ENCODE peak calls at places on chromosome 3, in ten cellular contexts. One of them, this sample, is unnamed.

GRCh38 chr3:101203411-101203810 is 117.0 kb downstream of the IMPG2 start:
- DNase-seq in globus pallidus: no peak
- DNase-seq in ecto neural progenitor cell: no peak
- DNase-seq in NCI-H1694 treated with DMSO at 0.1 percent for 48 hours: no peak
- DNase-seq in GM13976: no peak
- DNase-seq in NCI-H1092: no peak
- DNase-seq in hippocampal formation: no peak
- DNase-seq in ovary: no peak
- DNase-seq in iris pigment epithelial cell: peak; percentile 54
- DNase-seq in HT1080: peak; percentile 60
- DNase-seq in this sample: no peak

GRCh38 chr3:30155755-30156154 is 450.6 kb upstream of the TGFBR2 start:
- DNase-seq in GM13976: no peak
- DNase-seq in ecto neural progenitor cell: no peak
- DNase-seq in ovary: no peak
- DNase-seq in iris pigment epithelial cell: no peak
- DNase-seq in NCI-H1694 treated with DMSO at 0.1 percent for 48 hours: no peak
- DNase-seq in HT1080: no peak
- DNase-seq in NCI-H1092: no peak
- DNase-seq in globus pallidus: no peak
- DNase-seq in hippocampal formation: no peak
- DNase-seq in this sample: no peak

GRCh38 chr3:149898771-149899170 is 71.9 kb downstream of the PFN2 start:
- DNase-seq in globus pallidus: no peak
- DNase-seq in NCI-H1694 treated with DMSO at 0.1 percent for 48 hours: no peak
- DNase-seq in iris pigment epithelial cell: peak; percentile 89
- DNase-seq in ecto neural progenitor cell: no peak
- DNase-seq in hippocampal formation: no peak
- DNase-seq in ovary: no peak
- DNase-seq in HT1080: peak; percentile 83
- DNase-seq in NCI-H1092: no peak
- DNase-seq in GM13976: no peak
- DNase-seq in this sample: peak; percentile 26

GRCh38 chr3:64266065-64266874 is 41.0 kb upstream of the PRICKLE2 start:
- DNase-seq in NCI-H1694 treated with DMSO at 0.1 percent for 48 hours: no peak
- DNase-seq in hippocampal formation: peak; percentile 31
- DNase-seq in NCI-H1092: no peak
- DNase-seq in HT1080: peak; percentile 98
- DNase-seq in ecto neural progenitor cell: peak; percentile 28
- DNase-seq in iris pigment epithelial cell: peak; percentile 93
- DNase-seq in ovary: no peak
- DNase-seq in globus pallidus: peak; percentile 38
- DNase-seq in GM13976: no peak
- DNase-seq in this sample: peak; percentile 91

GRCh38 chr3:51982352-51982837 is 940 bp upstream of the ACY1 start:
- DNase-seq in GM13976: peak; percentile 80
- DNase-seq in hippocampal formation: no peak
- DNase-seq in globus pallidus: no peak
- DNase-seq in NCI-H1092: peak; percentile 34
- DNase-seq in NCI-H1694 treated with DMSO at 0.1 percent for 48 hours: no peak
- DNase-seq in HT1080: peak; percentile 78
- DNase-seq in ovary: no peak
- DNase-seq in ecto neural progenitor cell: no peak
- DNase-seq in iris pigment epithelial cell: no peak
- DNase-seq in this sample: peak; percentile 72

GRCh38 chr3:149658444-149659172 is 783 bp upstream of the WWTR1 start:
- DNase-seq in iris pigment epithelial cell: peak; percentile 88
- DNase-seq in GM13976: peak; percentile 86
- DNase-seq in ovary: peak; percentile 86
- DNase-seq in globus pallidus: peak; percentile 87
- DNase-seq in HT1080: peak; percentile 87
- DNase-seq in NCI-H1694 treated with DMSO at 0.1 percent for 48 hours: no peak
- DNase-seq in ecto neural progenitor cell: peak; percentile 66
- DNase-seq in hippocampal formation: peak; percentile 64
- DNase-seq in NCI-H1092: peak; percentile 71
- DNase-seq in this sample: peak; percentile 79

GRCh38 chr3:59243476-59243875 is 193.7 kb upstream of the CFAP20DC start:
- DNase-seq in NCI-H1694 treated with DMSO at 0.1 percent for 48 hours: no peak
- DNase-seq in GM13976: no peak
- DNase-seq in globus pallidus: no peak
- DNase-seq in ecto neural progenitor cell: no peak
- DNase-seq in NCI-H1092: no peak
- DNase-seq in iris pigment epithelial cell: no peak
- DNase-seq in hippocampal formation: no peak
- DNase-seq in ovary: no peak
- DNase-seq in HT1080: no peak
- DNase-seq in this sample: no peak

GRCh38 chr3:152417181-152417580 is 148.5 kb downstream of the MBNL1 start:
- DNase-seq in GM13976: no peak
- DNase-seq in NCI-H1694 treated with DMSO at 0.1 percent for 48 hours: no peak
- DNase-seq in NCI-H1092: no peak
- DNase-seq in iris pigment epithelial cell: peak; percentile 30
- DNase-seq in globus pallidus: no peak
- DNase-seq in HT1080: peak; percentile 52
- DNase-seq in hippocampal formation: no peak
- DNase-seq in ovary: no peak
- DNase-seq in ecto neural progenitor cell: no peak
- DNase-seq in this sample: no peak

GRCh38 chr3:40800343-40800742 is 275.6 kb downstream of the ZNF621 start:
- DNase-seq in NCI-H1092: no peak
- DNase-seq in ovary: no peak
- DNase-seq in HT1080: peak; percentile 99
- DNase-seq in NCI-H1694 treated with DMSO at 0.1 percent for 48 hours: no peak
- DNase-seq in globus pallidus: no peak
- DNase-seq in GM13976: no peak
- DNase-seq in ecto neural progenitor cell: peak; percentile 58
- DNase-seq in hippocampal formation: no peak
- DNase-seq in iris pigment epithelial cell: peak; percentile 96
- DNase-seq in this sample: peak; percentile 95

GRCh38 chr3:52280046-52280445 is 1.6 kb upstream of the WDR82 start:
- DNase-seq in globus pallidus: peak; percentile 32
- DNase-seq in ecto neural progenitor cell: no peak
- DNase-seq in NCI-H1092: peak; percentile 50
- DNase-seq in hippocampal formation: peak; percentile 25
- DNase-seq in iris pigment epithelial cell: peak; percentile 56
- DNase-seq in HT1080: no peak
- DNase-seq in GM13976: no peak
- DNase-seq in ovary: no peak
- DNase-seq in NCI-H1694 treated with DMSO at 0.1 percent for 48 hours: no peak
- DNase-seq in this sample: peak; percentile 43

GRCh38 chr3:57863380-57863779 is 107.3 kb downstream of the SLMAP start:
- DNase-seq in iris pigment epithelial cell: no peak
- DNase-seq in globus pallidus: peak; percentile 3
- DNase-seq in GM13976: no peak
- DNase-seq in ovary: no peak
- DNase-seq in NCI-H1092: no peak
- DNase-seq in HT1080: no peak
- DNase-seq in ecto neural progenitor cell: no peak
- DNase-seq in hippocampal formation: no peak
- DNase-seq in NCI-H1694 treated with DMSO at 0.1 percent for 48 hours: no peak
- DNase-seq in this sample: no peak

GRCh38 chr3:36981006-36981405 is 11.9 kb downstream of the EPM2AIP1 start:
- DNase-seq in NCI-H1694 treated with DMSO at 0.1 percent for 48 hours: no peak
- DNase-seq in NCI-H1092: no peak
- DNase-seq in globus pallidus: no peak
- DNase-seq in GM13976: no peak
- DNase-seq in hippocampal formation: no peak
- DNase-seq in iris pigment epithelial cell: no peak
- DNase-seq in HT1080: no peak
- DNase-seq in ovary: no peak
- DNase-seq in ecto neural progenitor cell: no peak
- DNase-seq in this sample: no peak

GRCh38 chr3:36124118-36124796 is 256.0 kb upstream of the STAC start:
- DNase-seq in NCI-H1092: peak; percentile 4
- DNase-seq in iris pigment epithelial cell: peak; percentile 21
- DNase-seq in HT1080: peak; percentile 88
- DNase-seq in GM13976: no peak
- DNase-seq in globus pallidus: no peak
- DNase-seq in ovary: no peak
- DNase-seq in ecto neural progenitor cell: peak; percentile 63
- DNase-seq in NCI-H1694 treated with DMSO at 0.1 percent for 48 hours: no peak
- DNase-seq in hippocampal formation: no peak
- DNase-seq in this sample: peak; percentile 74

GRCh38 chr3:193777524-193777923 is 184.5 kb downstream of the OPA1 start:
- DNase-seq in NCI-H1694 treated with DMSO at 0.1 percent for 48 hours: no peak
- DNase-seq in hippocampal formation: no peak
- DNase-seq in GM13976: no peak
- DNase-seq in iris pigment epithelial cell: no peak
- DNase-seq in globus pallidus: no peak
- DNase-seq in ecto neural progenitor cell: no peak
- DNase-seq in NCI-H1092: no peak
- DNase-seq in HT1080: no peak
- DNase-seq in ovary: no peak
- DNase-seq in this sample: no peak

GRCh38 chr3:136171097-136171542 is 25.0 kb downstream of the MSL2 start:
- DNase-seq in iris pigment epithelial cell: peak; percentile 27
- DNase-seq in NCI-H1092: no peak
- DNase-seq in NCI-H1694 treated with DMSO at 0.1 percent for 48 hours: no peak
- DNase-seq in ecto neural progenitor cell: no peak
- DNase-seq in hippocampal formation: no peak
- DNase-seq in globus pallidus: no peak
- DNase-seq in HT1080: peak; percentile 88
- DNase-seq in GM13976: no peak
- DNase-seq in ovary: no peak
- DNase-seq in this sample: peak; percentile 18

GRCh38 chr3:134796313-134797079 is 1.4 kb downstream of the EPHB1 start:
- DNase-seq in iris pigment epithelial cell: peak; percentile 7
- DNase-seq in NCI-H1694 treated with DMSO at 0.1 percent for 48 hours: no peak
- DNase-seq in HT1080: no peak
- DNase-seq in NCI-H1092: no peak
- DNase-seq in hippocampal formation: no peak
- DNase-seq in ovary: no peak
- DNase-seq in ecto neural progenitor cell: peak; percentile 80
- DNase-seq in GM13976: peak; percentile 31
- DNase-seq in globus pallidus: no peak
- DNase-seq in this sample: no peak

GRCh38 chr3:155560135-155560534 is 184.7 kb downstream of the PLCH1 start:
- DNase-seq in iris pigment epithelial cell: no peak
- DNase-seq in HT1080: no peak
- DNase-seq in ecto neural progenitor cell: no peak
- DNase-seq in GM13976: no peak
- DNase-seq in hippocampal formation: no peak
- DNase-seq in NCI-H1694 treated with DMSO at 0.1 percent for 48 hours: no peak
- DNase-seq in NCI-H1092: no peak
- DNase-seq in ovary: no peak
- DNase-seq in globus pallidus: no peak
- DNase-seq in this sample: no peak

GRCh38 chr3:111799951-111800350 is 59.1 kb upstream of the PHLDB2 start:
- DNase-seq in iris pigment epithelial cell: no peak
- DNase-seq in hippocampal formation: no peak
- DNase-seq in ovary: no peak
- DNase-seq in GM13976: no peak
- DNase-seq in ecto neural progenitor cell: no peak
- DNase-seq in globus pallidus: no peak
- DNase-seq in HT1080: no peak
- DNase-seq in NCI-H1092: no peak
- DNase-seq in NCI-H1694 treated with DMSO at 0.1 percent for 48 hours: no peak
- DNase-seq in this sample: peak; percentile 12

GRCh38 chr3:61562810-61563613 is 1.6 kb downstream of the PTPRG start:
- DNase-seq in iris pigment epithelial cell: peak; percentile 55
- DNase-seq in NCI-H1092: no peak
- DNase-seq in hippocampal formation: no peak
- DNase-seq in HT1080: no peak
- DNase-seq in globus pallidus: no peak
- DNase-seq in ecto neural progenitor cell: peak; percentile 66
- DNase-seq in NCI-H1694 treated with DMSO at 0.1 percent for 48 hours: no peak
- DNase-seq in ovary: peak; percentile 66
- DNase-seq in GM13976: peak; percentile 35
- DNase-seq in this sample: peak; percentile 51

GRCh38 chr3:49966233-49966942 is 26.4 kb downstream of the RBM6 start:
- DNase-seq in globus pallidus: no peak
- DNase-seq in ecto neural progenitor cell: no peak
- DNase-seq in GM13976: no peak
- DNase-seq in ovary: no peak
- DNase-seq in HT1080: no peak
- DNase-seq in NCI-H1694 treated with DMSO at 0.1 percent for 48 hours: no peak
- DNase-seq in hippocampal formation: no peak
- DNase-seq in NCI-H1092: no peak
- DNase-seq in iris pigment epithelial cell: peak; percentile 32
- DNase-seq in this sample: peak; percentile 33

GRCh38 chr3:15714448-15714847 is 83.3 kb downstream of the ANKRD28 start:
- DNase-seq in hippocampal formation: no peak
- DNase-seq in GM13976: no peak
- DNase-seq in HT1080: no peak
- DNase-seq in NCI-H1694 treated with DMSO at 0.1 percent for 48 hours: no peak
- DNase-seq in ecto neural progenitor cell: no peak
- DNase-seq in ovary: no peak
- DNase-seq in globus pallidus: no peak
- DNase-seq in iris pigment epithelial cell: no peak
- DNase-seq in NCI-H1092: no peak
- DNase-seq in this sample: no peak

GRCh38 chr3:17602126-17602525 is 140.3 kb downstream of the TBC1D5 start:
- DNase-seq in ecto neural progenitor cell: no peak
- DNase-seq in ovary: no peak
- DNase-seq in NCI-H1694 treated with DMSO at 0.1 percent for 48 hours: no peak
- DNase-seq in NCI-H1092: no peak
- DNase-seq in globus pallidus: no peak
- DNase-seq in GM13976: no peak
- DNase-seq in iris pigment epithelial cell: peak; percentile 67
- DNase-seq in HT1080: peak; percentile 30
- DNase-seq in hippocampal formation: no peak
- DNase-seq in this sample: no peak

GRCh38 chr3:125032683-125033082 is 23.1 kb downstream of the HEG1 start:
- DNase-seq in GM13976: no peak
- DNase-seq in HT1080: no peak
- DNase-seq in ecto neural progenitor cell: no peak
- DNase-seq in NCI-H1092: no peak
- DNase-seq in hippocampal formation: no peak
- DNase-seq in globus pallidus: no peak
- DNase-seq in ovary: no peak
- DNase-seq in NCI-H1694 treated with DMSO at 0.1 percent for 48 hours: no peak
- DNase-seq in iris pigment epithelial cell: no peak
- DNase-seq in this sample: no peak